ENCODE peak calls at places on chromosomes 12 and 14, in ten cellular contexts. One of them, this sample, is unnamed.
A peak's percentile ranks its signal among the peaks of the same experiment; 100 is the strongest.

GRCh38 chr14:99562848-99563748 is 40.9 kb downstream of the CCDC85C start:
- DNase-seq in A549: peak; percentile 86
- DNase-seq in HL-60: no peak
- DNase-seq in psoas muscle: peak; percentile 69
- DNase-seq in uterus: peak; percentile 83
- DNase-seq in body of pancreas: peak; percentile 97
- DNase-seq in fibroblast of lung: peak; percentile 72
- DNase-seq in mammary epithelial cell: peak; percentile 47
- DNase-seq in AG04450: peak; percentile 39
- DNase-seq in astrocyte: peak; percentile 81
- DNase-seq in this sample: no peak

GRCh38 chr12:58295268-58295667 is 353.9 kb downstream of the ATP23 start:
- DNase-seq in A549: no peak
- DNase-seq in HL-60: no peak
- DNase-seq in psoas muscle: no peak
- DNase-seq in uterus: no peak
- DNase-seq in body of pancreas: no peak
- DNase-seq in fibroblast of lung: no peak
- DNase-seq in mammary epithelial cell: no peak
- DNase-seq in AG04450: no peak
- DNase-seq in astrocyte: no peak
- DNase-seq in this sample: no peak

GRCh38 chr12:113939867-113940266 is 26.3 kb downstream of the RBM19 start:
- DNase-seq in A549: no peak
- DNase-seq in HL-60: no peak
- DNase-seq in psoas muscle: no peak
- DNase-seq in uterus: no peak
- DNase-seq in body of pancreas: no peak
- DNase-seq in fibroblast of lung: no peak
- DNase-seq in mammary epithelial cell: no peak
- DNase-seq in AG04450: no peak
- DNase-seq in astrocyte: no peak
- DNase-seq in this sample: no peak

GRCh38 chr12:108400900-108401480 is 61.9 kb upstream of the CMKLR1 start:
- DNase-seq in A549: no peak
- DNase-seq in HL-60: no peak
- DNase-seq in psoas muscle: no peak
- DNase-seq in uterus: no peak
- DNase-seq in body of pancreas: no peak
- DNase-seq in fibroblast of lung: no peak
- DNase-seq in mammary epithelial cell: no peak
- DNase-seq in AG04450: no peak
- DNase-seq in astrocyte: no peak
- DNase-seq in this sample: no peak

GRCh38 chr14:35890308-35890707 is 64.2 kb downstream of the BRMS1L start:
- DNase-seq in A549: no peak
- DNase-seq in HL-60: no peak
- DNase-seq in psoas muscle: no peak
- DNase-seq in uterus: no peak
- DNase-seq in body of pancreas: no peak
- DNase-seq in fibroblast of lung: no peak
- DNase-seq in mammary epithelial cell: no peak
- DNase-seq in AG04450: no peak
- DNase-seq in astrocyte: no peak
- DNase-seq in this sample: no peak

GRCh38 chr12:64461634-64462414 is 9.9 kb downstream of the TBK1 start:
- DNase-seq in A549: no peak
- DNase-seq in HL-60: no peak
- DNase-seq in psoas muscle: no peak
- DNase-seq in uterus: no peak
- DNase-seq in body of pancreas: no peak
- DNase-seq in fibroblast of lung: peak; percentile 53
- DNase-seq in mammary epithelial cell: peak; percentile 82
- DNase-seq in AG04450: peak; percentile 23
- DNase-seq in astrocyte: peak; percentile 83
- DNase-seq in this sample: peak; percentile 69

GRCh38 chr14:86708846-86709339 is 1178.9 kb downstream of the FLRT2 start:
- DNase-seq in A549: no peak
- DNase-seq in HL-60: no peak
- DNase-seq in psoas muscle: no peak
- DNase-seq in uterus: no peak
- DNase-seq in body of pancreas: peak; percentile 25
- DNase-seq in fibroblast of lung: no peak
- DNase-seq in mammary epithelial cell: no peak
- DNase-seq in AG04450: no peak
- DNase-seq in astrocyte: no peak
- DNase-seq in this sample: no peak

GRCh38 chr12:132356686-132357622 is 27.6 kb upstream of the GALNT9 start:
- DNase-seq in A549: peak; percentile 52
- DNase-seq in HL-60: no peak
- DNase-seq in psoas muscle: no peak
- DNase-seq in uterus: no peak
- DNase-seq in body of pancreas: no peak
- DNase-seq in fibroblast of lung: peak; percentile 50
- DNase-seq in mammary epithelial cell: peak; percentile 29
- DNase-seq in AG04450: no peak
- DNase-seq in astrocyte: peak; percentile 26
- DNase-seq in this sample: peak; percentile 2

GRCh38 chr12:77362871-77363270 is 297.5 kb upstream of the E2F7 start:
- DNase-seq in A549: no peak
- DNase-seq in HL-60: no peak
- DNase-seq in psoas muscle: no peak
- DNase-seq in uterus: no peak
- DNase-seq in body of pancreas: no peak
- DNase-seq in fibroblast of lung: no peak
- DNase-seq in mammary epithelial cell: no peak
- DNase-seq in AG04450: no peak
- DNase-seq in astrocyte: no peak
- DNase-seq in this sample: no peak

GRCh38 chr12:132003846-132004245 is 54.1 kb downstream of the EP400 start:
- DNase-seq in A549: no peak
- DNase-seq in HL-60: no peak
- DNase-seq in psoas muscle: no peak
- DNase-seq in uterus: no peak
- DNase-seq in body of pancreas: no peak
- DNase-seq in fibroblast of lung: peak; percentile 9
- DNase-seq in mammary epithelial cell: no peak
- DNase-seq in AG04450: peak; percentile 38
- DNase-seq in astrocyte: peak; percentile 76
- DNase-seq in this sample: no peak

GRCh38 chr14:29905549-29905948 is 22.1 kb downstream of the PRKD1 start:
- DNase-seq in A549: no peak
- DNase-seq in HL-60: no peak
- DNase-seq in psoas muscle: no peak
- DNase-seq in uterus: no peak
- DNase-seq in body of pancreas: no peak
- DNase-seq in fibroblast of lung: no peak
- DNase-seq in mammary epithelial cell: no peak
- DNase-seq in AG04450: no peak
- DNase-seq in astrocyte: no peak
- DNase-seq in this sample: no peak

DNA sequence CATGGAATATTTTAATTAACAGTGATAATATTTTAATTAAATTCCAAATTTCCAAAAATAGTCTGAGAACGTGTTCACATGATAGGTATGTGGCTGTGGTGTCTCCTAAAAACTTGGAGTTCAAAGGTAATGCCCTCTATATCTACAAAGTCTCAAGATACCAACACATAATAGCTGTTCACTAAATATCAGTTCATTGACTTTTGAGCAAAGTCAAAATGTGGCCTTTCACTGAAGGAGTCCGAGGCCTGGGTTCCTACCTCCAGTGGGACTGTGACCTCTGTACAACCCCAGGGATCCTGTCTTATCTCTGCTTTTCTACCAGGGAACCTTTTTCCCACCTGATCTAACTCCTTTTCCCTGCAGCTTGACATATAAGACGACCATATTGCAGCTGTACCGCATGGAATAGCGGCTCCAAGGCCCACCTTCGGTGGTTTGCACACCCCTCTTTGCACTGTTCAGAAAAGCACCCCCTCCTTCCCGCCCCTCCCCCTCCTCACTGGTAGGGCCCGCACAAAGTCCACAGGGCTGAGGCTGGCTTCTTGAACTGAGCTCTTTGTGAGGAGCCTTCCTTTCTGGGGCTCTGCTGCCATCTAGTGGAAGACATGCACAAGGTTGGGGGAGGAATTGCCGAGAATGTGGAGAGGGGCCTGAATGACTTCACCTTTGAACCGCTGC is 3.1 kb downstream of the CCND2 start:
- DNase-seq in A549: peak; percentile 84
- DNase-seq in HL-60: peak; percentile 76
- DNase-seq in psoas muscle: peak; percentile 77
- DNase-seq in uterus: peak; percentile 89
- DNase-seq in body of pancreas: peak; percentile 91
- DNase-seq in fibroblast of lung: peak; percentile 95
- DNase-seq in mammary epithelial cell: peak; percentile 76
- DNase-seq in AG04450: peak; percentile 69
- DNase-seq in astrocyte: peak; percentile 65
- DNase-seq in this sample: no peak
- H3K27ac ChIP-seq in A549: no peak overlapping the region
- H3K27ac ChIP-seq in HL-60: no peak overlapping the region
- H3K27ac ChIP-seq in psoas muscle: no peak overlapping the region
- H3K27ac ChIP-seq in uterus: peak overlapping the region; percentile 99
- H3K27ac ChIP-seq in body of pancreas: peak overlapping the region; percentile 62
- H3K27ac ChIP-seq in fibroblast of lung: no peak overlapping the region
- H3K27ac ChIP-seq in mammary epithelial cell: peak overlapping the region; percentile 94
- H3K27ac ChIP-seq in AG04450: no peak overlapping the region
- H3K27ac ChIP-seq in astrocyte: no peak overlapping the region
- H3K27ac ChIP-seq in this sample: peak overlapping the region; percentile 94

DNA sequence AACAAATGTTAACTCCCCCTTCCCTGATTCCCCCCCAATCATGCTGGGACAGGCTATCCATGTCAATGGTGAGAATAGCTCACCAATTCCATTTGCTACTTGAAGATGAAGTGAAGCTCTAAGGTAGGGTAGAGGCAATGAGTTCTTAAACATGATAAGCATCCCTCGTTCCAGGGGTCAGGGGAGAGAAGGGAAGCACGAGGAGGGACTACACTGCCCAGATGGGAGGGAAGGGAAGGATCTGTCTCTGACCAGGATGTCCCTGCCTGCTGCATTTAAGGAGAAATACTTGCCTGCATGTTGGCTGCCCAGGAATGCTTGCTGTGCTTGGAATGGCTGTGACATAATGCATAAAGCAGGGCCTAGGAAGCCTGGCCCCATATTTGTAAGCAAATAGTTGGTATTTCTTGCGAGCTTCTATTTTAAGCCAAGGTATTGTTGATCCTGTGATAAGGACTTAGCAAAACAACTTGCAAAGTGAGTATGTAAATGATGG is 155.1 kb downstream of the CEP83 start:
- DNase-seq in A549: no peak
- DNase-seq in HL-60: no peak
- DNase-seq in psoas muscle: no peak
- DNase-seq in uterus: no peak
- DNase-seq in body of pancreas: no peak
- DNase-seq in fibroblast of lung: no peak
- DNase-seq in mammary epithelial cell: no peak
- DNase-seq in AG04450: peak; percentile 30
- DNase-seq in astrocyte: peak; percentile 85
- DNase-seq in this sample: no peak
- TF ChIP-seq CTCF in A549: no peak
- TF ChIP-seq CTCF in HL-60: no peak
- TF ChIP-seq CTCF in psoas muscle: no peak
- TF ChIP-seq CTCF in uterus: no peak
- TF ChIP-seq CTCF in body of pancreas: no peak
- TF ChIP-seq CTCF in fibroblast of lung: no peak
- TF ChIP-seq CTCF in mammary epithelial cell: no peak
- TF ChIP-seq CTCF in AG04450: no peak
- TF ChIP-seq CTCF in astrocyte: no peak
- TF ChIP-seq CTCF in this sample: no peak

GRCh38 chr14:21729703-21730212 is 56.1 kb upstream of the OR4E1 start:
- DNase-seq in A549: no peak
- DNase-seq in HL-60: no peak
- DNase-seq in psoas muscle: no peak
- DNase-seq in uterus: no peak
- DNase-seq in body of pancreas: no peak
- DNase-seq in fibroblast of lung: no peak
- DNase-seq in mammary epithelial cell: no peak
- DNase-seq in AG04450: no peak
- DNase-seq in astrocyte: no peak
- DNase-seq in this sample: no peak
- H3K27ac ChIP-seq in A549: no peak overlapping the region
- H3K27ac ChIP-seq in HL-60: no peak overlapping the region
- H3K27ac ChIP-seq in psoas muscle: no peak overlapping the region
- H3K27ac ChIP-seq in uterus: no peak overlapping the region
- H3K27ac ChIP-seq in body of pancreas: no peak overlapping the region
- H3K27ac ChIP-seq in fibroblast of lung: no peak overlapping the region
- H3K27ac ChIP-seq in mammary epithelial cell: no peak overlapping the region
- H3K27ac ChIP-seq in AG04450: no peak overlapping the region
- H3K27ac ChIP-seq in astrocyte: no peak overlapping the region
- H3K27ac ChIP-seq in this sample: no peak overlapping the region

DNA sequence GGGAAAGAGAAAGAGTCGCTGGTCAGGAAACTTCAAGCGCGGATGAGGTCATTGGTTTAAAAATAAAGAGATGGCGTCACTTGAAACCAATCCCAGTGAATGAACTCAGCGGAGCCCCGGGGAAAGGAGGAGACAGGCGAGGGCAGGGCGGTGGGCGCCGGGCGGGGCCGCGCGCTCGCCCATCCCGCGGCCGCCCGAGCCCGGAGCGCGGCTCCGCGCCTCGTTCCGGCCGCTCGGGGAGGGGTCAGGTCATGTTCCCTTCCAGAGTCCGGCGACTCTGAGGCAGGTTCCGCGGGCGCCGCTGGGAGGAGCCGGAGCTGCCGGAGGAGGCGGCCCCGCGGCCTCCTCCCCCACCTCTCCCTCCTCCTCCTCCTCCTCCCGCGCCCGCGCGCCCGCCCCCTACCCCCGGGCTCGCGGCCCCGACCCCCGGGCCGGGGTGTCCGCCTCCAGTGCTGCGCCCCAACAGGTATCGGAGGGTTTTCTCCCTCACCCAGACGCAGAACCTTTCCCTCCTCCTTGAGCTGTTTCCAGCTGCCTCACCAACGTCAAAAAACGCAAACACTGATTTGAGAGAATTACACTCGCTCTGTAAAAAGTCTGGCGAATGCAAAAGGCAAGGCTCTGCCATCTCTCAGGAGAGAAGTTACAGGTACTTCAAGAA is at the start of gene DUSP16:
- DNase-seq in A549: peak; percentile 95
- DNase-seq in HL-60: peak; percentile 50
- DNase-seq in psoas muscle: peak; percentile 91
- DNase-seq in uterus: peak; percentile 93
- DNase-seq in body of pancreas: peak; percentile 94
- DNase-seq in fibroblast of lung: peak; percentile 96
- DNase-seq in mammary epithelial cell: peak; percentile 91
- DNase-seq in AG04450: peak; percentile 81
- DNase-seq in astrocyte: peak; percentile 88
- DNase-seq in this sample: peak; percentile 87
- TF ChIP-seq CTCF in A549: peak; percentile 10
- TF ChIP-seq CTCF in HL-60: no peak
- TF ChIP-seq CTCF in psoas muscle: peak; percentile 28
- TF ChIP-seq CTCF in uterus: peak; percentile 57
- TF ChIP-seq CTCF in body of pancreas: no peak
- TF ChIP-seq CTCF in fibroblast of lung: no peak
- TF ChIP-seq CTCF in mammary epithelial cell: peak; percentile 7
- TF ChIP-seq CTCF in AG04450: no peak
- TF ChIP-seq CTCF in astrocyte: no peak
- TF ChIP-seq CTCF in this sample: peak; percentile 21

DNA sequence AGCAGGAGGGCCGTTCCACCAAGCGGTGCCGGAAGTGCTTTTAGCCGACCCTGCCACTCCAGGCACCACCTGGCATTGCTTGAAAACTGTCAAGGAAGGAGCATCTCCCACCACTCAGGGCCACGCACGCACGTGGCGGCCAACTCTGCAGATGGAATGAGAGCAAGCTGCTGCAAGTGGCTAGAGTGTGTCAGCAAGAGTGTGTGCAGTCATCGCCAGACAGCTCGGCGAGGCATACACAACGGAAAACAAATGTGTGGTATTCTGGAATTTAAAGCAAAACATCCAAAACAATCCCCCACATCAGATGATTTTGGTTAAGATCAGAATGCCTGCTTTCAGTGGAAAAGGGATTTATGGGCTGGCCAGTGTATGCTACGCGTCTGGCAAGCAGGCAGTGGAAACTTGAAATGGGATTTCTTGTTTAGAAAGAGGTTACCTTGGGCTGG is 11.2 kb downstream of the CD9 start:
- DNase-seq in A549: no peak
- DNase-seq in HL-60: no peak
- DNase-seq in psoas muscle: no peak
- DNase-seq in uterus: no peak
- DNase-seq in body of pancreas: no peak
- DNase-seq in fibroblast of lung: peak; percentile 93
- DNase-seq in mammary epithelial cell: no peak
- DNase-seq in AG04450: peak; percentile 83
- DNase-seq in astrocyte: peak; percentile 95
- DNase-seq in this sample: no peak
- H3K27ac ChIP-seq in A549: peak overlapping the region; percentile 12
- H3K27ac ChIP-seq in HL-60: no peak overlapping the region
- H3K27ac ChIP-seq in psoas muscle: no peak overlapping the region
- H3K27ac ChIP-seq in uterus: peak overlapping the region; percentile 95
- H3K27ac ChIP-seq in body of pancreas: no peak overlapping the region
- H3K27ac ChIP-seq in fibroblast of lung: peak overlapping the region; percentile 59
- H3K27ac ChIP-seq in mammary epithelial cell: no peak overlapping the region
- H3K27ac ChIP-seq in AG04450: peak overlapping the region; percentile 68
- H3K27ac ChIP-seq in astrocyte: peak overlapping the region; percentile 49
- H3K27ac ChIP-seq in this sample: peak overlapping the region; percentile 96

This sample was measured in foreskin keratinocyte.